ENCODE peak calls at places on chromosomes 13 and 19, in six cellular contexts. A is dorsolateral prefrontal cortex, U is neural progenitor cell, B is BE2C, Q is Calu3, J is right lobe of liver. P is an unnamed sample.

GRCh38 chr13:37617162-37617561 is 18.6 kb upstream of the POSTN start:
- DNase-seq in Q (peak), B (no peak), J (no peak), A (no peak), U (no peak), P (no peak)

GRCh38 chr19:19597809-19598306 is 20.6 kb downstream of the PBX4 start:
- DNase-seq in B (no peak), U (no peak), A (no peak), J (no peak), Q (no peak), P (no peak)

GRCh38 chr19:10191347-10191746 is 3.4 kb downstream of the DNMT1 start:
- DNase-seq in B (no peak), A (no peak), U (no peak), Q (no peak), J (peak), P (no peak)

GRCh38 chr13:75787249-75787940 is 151.3 kb downstream of the LMO7 start:
- DNase-seq in B (no peak), A (no peak), J (no peak), U (no peak), Q (no peak), P (no peak)

GRCh38 chr19:13013649-13014048 is 18.4 kb downstream of the NFIX start:
- DNase-seq in Q (no peak), U (no peak), J (no peak), A (no peak), B (no peak), P (no peak)

GRCh38 chr13:24709186-24709913 is 29.1 kb downstream of the ATP12A start:
- DNase-seq in Q (no peak), B (no peak), J (no peak), A (no peak), U (no peak), P (no peak)

GRCh38 chr13:40590112-40590862 is 76.2 kb downstream of the FOXO1 start:
- DNase-seq in U (no peak), J (no peak), B (no peak), A (no peak), Q (no peak), P (no peak)

GRCh38 chr13:73077867-73078266 is 19.1 kb downstream of the KLF5 start:
- DNase-seq in U (no peak), Q (no peak), J (no peak), B (no peak), A (no peak), P (no peak)

GRCh38 chr13:95403349-95404140 is 102.3 kb upstream of the ABCC4 start:
- DNase-seq in J (no peak), B (no peak), A (no peak), Q (no peak), U (peak), P (peak)

GRCh38 chr13:106569233-106570095 is 1.5 kb upstream of the ARGLU1 start:
- DNase-seq in B (no peak), A (no peak), J (no peak), Q (no peak), U (no peak), P (no peak)

GRCh38 chr13:49248433-49249002 is 793 bp downstream of the CDADC1 start:
- DNase-seq in U (peak), A (no peak), J (no peak), B (no peak), Q (peak), P (no peak)

GRCh38 chr19:3186377-3186688 is 603 bp downstream of the NCLN start:
- DNase-seq in A (no peak), U (peak), J (no peak), B (peak), Q (no peak), P (no peak)

GRCh38 chr13:109131698-109132257 is 502.4 kb downstream of the MYO16 start:
- DNase-seq in U (no peak), B (no peak), Q (no peak), J (no peak), A (no peak), P (peak)

GRCh38 chr19:33446156-33446917 is 72.8 kb downstream of the CEBPG start:
- DNase-seq in U (no peak), B (no peak), J (no peak), A (peak), Q (no peak), P (no peak)

GRCh38 chr19:4502282-4503223 is 15.7 kb downstream of the PLIN4 start:
- DNase-seq in Q (no peak), A (no peak), B (no peak), U (no peak), J (no peak), P (no peak)

GRCh38 chr13:32117696-32118095 is 86.1 kb downstream of the FRY start:
- DNase-seq in U (no peak), A (no peak), J (no peak), B (no peak), Q (no peak), P (no peak)

P was measured in iPS DF 6.9.